ENCODE peak calls at places on chromosomes 16 and 17, in ten cellular contexts. One of them, this sample, is unnamed.

GRCh38 chr17:5785867-5786509 is 201.7 kb upstream of the NLRP1 start:
- DNase-seq in psoas muscle: no peak
- DNase-seq in effector CD4-positive, alpha-beta T cell: no peak
- DNase-seq in GM13977: peak
- DNase-seq in left ventricle myocardium inferior: no peak
- DNase-seq in AG04450: peak
- DNase-seq in sigmoid colon: no peak
- DNase-seq in ascending aorta: no peak
- DNase-seq in NCI-H187: no peak
- DNase-seq in hepatic stellate cell: peak
- DNase-seq in this sample: peak

GRCh38 chr17:50604470-50604869 is 30.2 kb upstream of the ABCC3 start:
- DNase-seq in psoas muscle: peak
- DNase-seq in effector CD4-positive, alpha-beta T cell: no peak
- DNase-seq in GM13977: no peak
- DNase-seq in left ventricle myocardium inferior: peak
- DNase-seq in AG04450: no peak
- DNase-seq in sigmoid colon: peak
- DNase-seq in ascending aorta: no peak
- DNase-seq in NCI-H187: no peak
- DNase-seq in hepatic stellate cell: peak
- DNase-seq in this sample: peak

GRCh38 chr17:48610282-48611211 is at the start of gene HOXB7:
- DNase-seq in psoas muscle: peak
- DNase-seq in effector CD4-positive, alpha-beta T cell: peak
- DNase-seq in GM13977: peak
- DNase-seq in left ventricle myocardium inferior: peak
- DNase-seq in AG04450: no peak
- DNase-seq in sigmoid colon: peak
- DNase-seq in ascending aorta: no peak
- DNase-seq in NCI-H187: no peak
- DNase-seq in hepatic stellate cell: peak
- DNase-seq in this sample: peak

GRCh38 chr17:18184143-18185007 is 747 bp downstream of the ALKBH5 start:
- DNase-seq in psoas muscle: peak
- DNase-seq in effector CD4-positive, alpha-beta T cell: peak
- DNase-seq in GM13977: peak
- DNase-seq in left ventricle myocardium inferior: peak
- DNase-seq in AG04450: no peak
- DNase-seq in sigmoid colon: peak
- DNase-seq in ascending aorta: peak
- DNase-seq in NCI-H187: no peak
- DNase-seq in hepatic stellate cell: no peak
- DNase-seq in this sample: peak

GRCh38 chr17:81333626-81334368 is 38.7 kb upstream of the SLC38A10 start:
- DNase-seq in psoas muscle: peak
- DNase-seq in effector CD4-positive, alpha-beta T cell: no peak
- DNase-seq in GM13977: no peak
- DNase-seq in left ventricle myocardium inferior: no peak
- DNase-seq in AG04450: no peak
- DNase-seq in sigmoid colon: no peak
- DNase-seq in ascending aorta: no peak
- DNase-seq in NCI-H187: no peak
- DNase-seq in hepatic stellate cell: no peak
- DNase-seq in this sample: no peak

GRCh38 chr16:67173808-67174705 is 3.7 kb downstream of the NOL3 start:
- DNase-seq in psoas muscle: peak
- DNase-seq in effector CD4-positive, alpha-beta T cell: peak
- DNase-seq in GM13977: peak
- DNase-seq in left ventricle myocardium inferior: peak
- DNase-seq in AG04450: peak
- DNase-seq in sigmoid colon: peak
- DNase-seq in ascending aorta: peak
- DNase-seq in NCI-H187: peak
- DNase-seq in hepatic stellate cell: peak
- DNase-seq in this sample: peak

GRCh38 chr16:75263291-75263962 is 12.0 kb upstream of the BCAR1 start:
- DNase-seq in psoas muscle: no peak
- DNase-seq in effector CD4-positive, alpha-beta T cell: no peak
- DNase-seq in GM13977: no peak
- DNase-seq in left ventricle myocardium inferior: no peak
- DNase-seq in AG04450: no peak
- DNase-seq in sigmoid colon: peak
- DNase-seq in ascending aorta: no peak
- DNase-seq in NCI-H187: no peak
- DNase-seq in hepatic stellate cell: no peak
- DNase-seq in this sample: no peak

GRCh38 chr16:60640038-60640437 is 1396.2 kb downstream of the CDH8 start:
- DNase-seq in psoas muscle: no peak
- DNase-seq in effector CD4-positive, alpha-beta T cell: no peak
- DNase-seq in GM13977: no peak
- DNase-seq in left ventricle myocardium inferior: no peak
- DNase-seq in AG04450: no peak
- DNase-seq in sigmoid colon: no peak
- DNase-seq in ascending aorta: no peak
- DNase-seq in NCI-H187: no peak
- DNase-seq in hepatic stellate cell: no peak
- DNase-seq in this sample: no peak

GRCh38 chr17:51951737-51952136 is 206.8 kb downstream of the CA10 start:
- DNase-seq in psoas muscle: no peak
- DNase-seq in effector CD4-positive, alpha-beta T cell: no peak
- DNase-seq in GM13977: no peak
- DNase-seq in left ventricle myocardium inferior: no peak
- DNase-seq in AG04450: no peak
- DNase-seq in sigmoid colon: no peak
- DNase-seq in ascending aorta: no peak
- DNase-seq in NCI-H187: no peak
- DNase-seq in hepatic stellate cell: no peak
- DNase-seq in this sample: no peak

GRCh38 chr17:57468932-57469775 is 212.8 kb downstream of the MSI2 start:
- DNase-seq in psoas muscle: no peak
- DNase-seq in effector CD4-positive, alpha-beta T cell: no peak
- DNase-seq in GM13977: peak
- DNase-seq in left ventricle myocardium inferior: no peak
- DNase-seq in AG04450: no peak
- DNase-seq in sigmoid colon: no peak
- DNase-seq in ascending aorta: no peak
- DNase-seq in NCI-H187: peak
- DNase-seq in hepatic stellate cell: no peak
- DNase-seq in this sample: no peak

GRCh38 chr16:35598696-35599332 is 2139.4 kb downstream of the TP53TG3F start:
- DNase-seq in psoas muscle: no peak
- DNase-seq in effector CD4-positive, alpha-beta T cell: no peak
- DNase-seq in GM13977: no peak
- DNase-seq in left ventricle myocardium inferior: no peak
- DNase-seq in AG04450: no peak
- DNase-seq in sigmoid colon: no peak
- DNase-seq in ascending aorta: no peak
- DNase-seq in NCI-H187: no peak
- DNase-seq in hepatic stellate cell: no peak
- DNase-seq in this sample: no peak

GRCh38 chr16:82987767-82988166 is 361.0 kb downstream of the CDH13 start:
- DNase-seq in psoas muscle: no peak
- DNase-seq in effector CD4-positive, alpha-beta T cell: no peak
- DNase-seq in GM13977: no peak
- DNase-seq in left ventricle myocardium inferior: no peak
- DNase-seq in AG04450: no peak
- DNase-seq in sigmoid colon: no peak
- DNase-seq in ascending aorta: no peak
- DNase-seq in NCI-H187: no peak
- DNase-seq in hepatic stellate cell: no peak
- DNase-seq in this sample: no peak

GRCh38 chr17:27622160-27622559 is 8.8 kb upstream of the LGALS9 start:
- DNase-seq in psoas muscle: no peak
- DNase-seq in effector CD4-positive, alpha-beta T cell: no peak
- DNase-seq in GM13977: no peak
- DNase-seq in left ventricle myocardium inferior: no peak
- DNase-seq in AG04450: no peak
- DNase-seq in sigmoid colon: no peak
- DNase-seq in ascending aorta: no peak
- DNase-seq in NCI-H187: no peak
- DNase-seq in hepatic stellate cell: no peak
- DNase-seq in this sample: no peak

GRCh38 chr16:241866-242265 is 7.2 kb downstream of the FAM234A start:
- DNase-seq in psoas muscle: peak
- DNase-seq in effector CD4-positive, alpha-beta T cell: no peak
- DNase-seq in GM13977: peak
- DNase-seq in left ventricle myocardium inferior: no peak
- DNase-seq in AG04450: no peak
- DNase-seq in sigmoid colon: no peak
- DNase-seq in ascending aorta: no peak
- DNase-seq in NCI-H187: no peak
- DNase-seq in hepatic stellate cell: no peak
- DNase-seq in this sample: no peak

GRCh38 chr17:51909971-51910370 is 248.5 kb downstream of the CA10 start:
- DNase-seq in psoas muscle: no peak
- DNase-seq in effector CD4-positive, alpha-beta T cell: no peak
- DNase-seq in GM13977: no peak
- DNase-seq in left ventricle myocardium inferior: no peak
- DNase-seq in AG04450: no peak
- DNase-seq in sigmoid colon: no peak
- DNase-seq in ascending aorta: no peak
- DNase-seq in NCI-H187: no peak
- DNase-seq in hepatic stellate cell: no peak
- DNase-seq in this sample: no peak

GRCh38 chr17:2694381-2695242 is 17.0 kb downstream of the CLUH start:
- DNase-seq in psoas muscle: peak
- DNase-seq in effector CD4-positive, alpha-beta T cell: no peak
- DNase-seq in GM13977: peak
- DNase-seq in left ventricle myocardium inferior: no peak
- DNase-seq in AG04450: no peak
- DNase-seq in sigmoid colon: peak
- DNase-seq in ascending aorta: peak
- DNase-seq in NCI-H187: no peak
- DNase-seq in hepatic stellate cell: no peak
- DNase-seq in this sample: no peak

GRCh38 chr17:8125947-8126305 is 2.0 kb upstream of the HES7 start:
- DNase-seq in psoas muscle: peak
- DNase-seq in effector CD4-positive, alpha-beta T cell: no peak
- DNase-seq in GM13977: no peak
- DNase-seq in left ventricle myocardium inferior: no peak
- DNase-seq in AG04450: no peak
- DNase-seq in sigmoid colon: no peak
- DNase-seq in ascending aorta: no peak
- DNase-seq in NCI-H187: no peak
- DNase-seq in hepatic stellate cell: peak
- DNase-seq in this sample: peak

GRCh38 chr17:42675984-42676423 is 790 bp downstream of the PLEKHH3 start:
- DNase-seq in psoas muscle: peak
- DNase-seq in effector CD4-positive, alpha-beta T cell: no peak
- DNase-seq in GM13977: no peak
- DNase-seq in left ventricle myocardium inferior: peak
- DNase-seq in AG04450: no peak
- DNase-seq in sigmoid colon: peak
- DNase-seq in ascending aorta: no peak
- DNase-seq in NCI-H187: no peak
- DNase-seq in hepatic stellate cell: peak
- DNase-seq in this sample: peak

GRCh38 chr16:75475420-75475847 is 10.9 kb upstream of the TMEM170A start:
- DNase-seq in psoas muscle: no peak
- DNase-seq in effector CD4-positive, alpha-beta T cell: no peak
- DNase-seq in GM13977: no peak
- DNase-seq in left ventricle myocardium inferior: no peak
- DNase-seq in AG04450: no peak
- DNase-seq in sigmoid colon: no peak
- DNase-seq in ascending aorta: no peak
- DNase-seq in NCI-H187: no peak
- DNase-seq in hepatic stellate cell: no peak
- DNase-seq in this sample: no peak

GRCh38 chr16:56889206-56889605 is 24.2 kb downstream of the SLC12A3 start:
- DNase-seq in psoas muscle: no peak
- DNase-seq in effector CD4-positive, alpha-beta T cell: no peak
- DNase-seq in GM13977: no peak
- DNase-seq in left ventricle myocardium inferior: no peak
- DNase-seq in AG04450: no peak
- DNase-seq in sigmoid colon: no peak
- DNase-seq in ascending aorta: no peak
- DNase-seq in NCI-H187: no peak
- DNase-seq in hepatic stellate cell: no peak
- DNase-seq in this sample: no peak

GRCh38 chr17:46027326-46028325 is 28.6 kb downstream of the STH start:
- DNase-seq in psoas muscle: no peak
- DNase-seq in effector CD4-positive, alpha-beta T cell: no peak
- DNase-seq in GM13977: no peak
- DNase-seq in left ventricle myocardium inferior: no peak
- DNase-seq in AG04450: no peak
- DNase-seq in sigmoid colon: no peak
- DNase-seq in ascending aorta: no peak
- DNase-seq in NCI-H187: no peak
- DNase-seq in hepatic stellate cell: no peak
- DNase-seq in this sample: no peak

GRCh38 chr17:4708436-4708835 is 2.0 kb upstream of the ARRB2 start:
- DNase-seq in psoas muscle: no peak
- DNase-seq in effector CD4-positive, alpha-beta T cell: peak
- DNase-seq in GM13977: no peak
- DNase-seq in left ventricle myocardium inferior: no peak
- DNase-seq in AG04450: no peak
- DNase-seq in sigmoid colon: no peak
- DNase-seq in ascending aorta: no peak
- DNase-seq in NCI-H187: no peak
- DNase-seq in hepatic stellate cell: no peak
- DNase-seq in this sample: no peak

GRCh38 chr17:74981979-74982662 is 5.3 kb upstream of the CDR2L start:
- DNase-seq in psoas muscle: peak
- DNase-seq in effector CD4-positive, alpha-beta T cell: peak
- DNase-seq in GM13977: peak
- DNase-seq in left ventricle myocardium inferior: peak
- DNase-seq in AG04450: no peak
- DNase-seq in sigmoid colon: peak
- DNase-seq in ascending aorta: peak
- DNase-seq in NCI-H187: peak
- DNase-seq in hepatic stellate cell: peak
- DNase-seq in this sample: peak

GRCh38 chr16:14409563-14409962 is 220.5 kb downstream of the PARN start:
- DNase-seq in psoas muscle: peak
- DNase-seq in effector CD4-positive, alpha-beta T cell: no peak
- DNase-seq in GM13977: no peak
- DNase-seq in left ventricle myocardium inferior: no peak
- DNase-seq in AG04450: peak
- DNase-seq in sigmoid colon: peak
- DNase-seq in ascending aorta: peak
- DNase-seq in NCI-H187: no peak
- DNase-seq in hepatic stellate cell: peak
- DNase-seq in this sample: peak

GRCh38 chr17:70130274-70130673 is 39.1 kb upstream of the KCNJ2 start:
- DNase-seq in psoas muscle: no peak
- DNase-seq in effector CD4-positive, alpha-beta T cell: no peak
- DNase-seq in GM13977: no peak
- DNase-seq in left ventricle myocardium inferior: no peak
- DNase-seq in AG04450: no peak
- DNase-seq in sigmoid colon: no peak
- DNase-seq in ascending aorta: no peak
- DNase-seq in NCI-H187: no peak
- DNase-seq in hepatic stellate cell: no peak
- DNase-seq in this sample: no peak

GRCh38 chr17:2693561-2694380 is 17.8 kb downstream of the CLUH start:
- DNase-seq in psoas muscle: peak
- DNase-seq in effector CD4-positive, alpha-beta T cell: no peak
- DNase-seq in GM13977: peak
- DNase-seq in left ventricle myocardium inferior: no peak
- DNase-seq in AG04450: no peak
- DNase-seq in sigmoid colon: peak
- DNase-seq in ascending aorta: no peak
- DNase-seq in NCI-H187: no peak
- DNase-seq in hepatic stellate cell: no peak
- DNase-seq in this sample: peak

GRCh38 chr16:86618431-86619262 is 40.3 kb downstream of the FOXL1 start:
- DNase-seq in psoas muscle: no peak
- DNase-seq in effector CD4-positive, alpha-beta T cell: no peak
- DNase-seq in GM13977: no peak
- DNase-seq in left ventricle myocardium inferior: no peak
- DNase-seq in AG04450: peak
- DNase-seq in sigmoid colon: no peak
- DNase-seq in ascending aorta: no peak
- DNase-seq in NCI-H187: no peak
- DNase-seq in hepatic stellate cell: peak
- DNase-seq in this sample: peak

GRCh38 chr17:13350466-13350865 is 251.3 kb downstream of the HS3ST3A1 start:
- DNase-seq in psoas muscle: no peak
- DNase-seq in effector CD4-positive, alpha-beta T cell: no peak
- DNase-seq in GM13977: no peak
- DNase-seq in left ventricle myocardium inferior: no peak
- DNase-seq in AG04450: no peak
- DNase-seq in sigmoid colon: no peak
- DNase-seq in ascending aorta: no peak
- DNase-seq in NCI-H187: no peak
- DNase-seq in hepatic stellate cell: no peak
- DNase-seq in this sample: no peak